ENCODE peak calls at places on chromosomes 2 and 18, in four cellular contexts. T is retina, M is hepatocyte, W is endothelial cell. F is an unnamed sample.

GRCh38 chr2:241809383-241810303 is 650 bp downstream of the NEU4 start:
- DNase-seq in T (no peak), M (no peak), W (no peak), F (peak; percentile 26)

GRCh38 chr2:170848587-170848986 is 31.9 kb downstream of the GAD1 start:
- DNase-seq in T (no peak), M (no peak), W (no peak), F (peak; percentile 59)

GRCh38 chr2:236040600-236041328 is 127.4 kb downstream of the GBX2 start:
- DNase-seq in T (no peak), M (no peak), W (no peak), F (no peak)

GRCh38 chr2:83058683-83059082 is 1400.4 kb downstream of the SUCLG1 start:
- DNase-seq in T (no peak), M (no peak), W (no peak), F (no peak)

GRCh38 chr2:73356097-73356496 is 29.5 kb upstream of the ALMS1 start:
- DNase-seq in T (no peak), M (no peak), W (no peak), F (no peak)

GRCh38 chr2:176101216-176101845 is 1.7 kb downstream of the HOXD12 start:
- DNase-seq in T (no peak), M (no peak), W (no peak), F (no peak)

GRCh38 chr18:54119524-54120019 is 104.9 kb downstream of the MBD2 start:
- DNase-seq in T (peak; percentile 41), M (peak; percentile 76), W (peak; percentile 19), F (peak; percentile 37)

GRCh38 chr2:194363295-194363694 is 1293.7 kb upstream of the SLC39A10 start:
- DNase-seq in T (no peak), M (no peak), W (no peak), F (no peak)

GRCh38 chr18:63179422-63179821 is 140.1 kb downstream of the BCL2 start:
- DNase-seq in T (no peak), M (no peak), W (no peak), F (no peak)